ENCODE peak calls at places on chromosomes 1 and 21, in four cellular contexts. G is neuronal stem cell, N is H1, B is mesenchymal stem cell. T is an unnamed sample.

GRCh38 chr1:156486421-156487344 is 13.9 kb downstream of the MEF2D start:
- DNase-seq in B (no peak), N (no peak), G (no peak), T (no peak)

GRCh38 chr21:44392916-44393315 is 39.5 kb downstream of the TRPM2 start:
- DNase-seq in G (no peak), N (no peak), B (no peak), T (no peak)

GRCh38 chr1:210722410-210723081 is 393.8 kb downstream of the HHAT start:
- DNase-seq in N (no peak), G (no peak), B (no peak), T (no peak)

GRCh38 chr1:187892640-187893039 is 1063.9 kb downstream of the PLA2G4A start:
- DNase-seq in N (no peak), G (no peak), B (no peak), T (no peak)

GRCh38 chr1:36342426-36343185 is 19.2 kb upstream of the EVA1B start:
- DNase-seq in N (no peak), B (peak; percentile 67), G (no peak), T (peak; percentile 95)

GRCh38 chr1:175877939-175878730 is 134.7 kb upstream of the TNR start:
- DNase-seq in N (no peak), B (no peak), G (no peak), T (no peak)

GRCh38 chr1:41647202-41648135 is 163.0 kb upstream of the EDN2 start:
- DNase-seq in B (no peak), G (no peak), N (no peak), T (no peak)

GRCh38 chr1:41038110-41038509 is 16.6 kb upstream of the SLFNL1 start:
- DNase-seq in N (no peak), G (no peak), B (no peak), T (no peak)

GRCh38 chr1:70438529-70438928 is 27.5 kb downstream of the CTH start:
- DNase-seq in B (peak; percentile 16), G (no peak), N (no peak), T (peak; percentile 31)

GRCh38 chr1:61087574-61087973 is 5.2 kb downstream of the NFIA start:
- DNase-seq in G (no peak), N (no peak), B (no peak), T (no peak)

GRCh38 chr1:166948856-166949350 is 26.4 kb downstream of the ILDR2 start:
- DNase-seq in B (no peak), G (no peak), N (no peak), T (no peak)

GRCh38 chr1:15430787-15431570 is 7.3 kb upstream of the CTRC start:
- DNase-seq in N (peak; percentile 69), B (peak; percentile 61), G (peak; percentile 70), T (peak; percentile 57)

GRCh38 chr1:208374391-208374941 is 130.3 kb upstream of the PLXNA2 start:
- DNase-seq in G (no peak), B (peak; percentile 38), N (no peak), T (peak; percentile 70)

GRCh38 chr1:10625554-10625953 is 150.8 kb downstream of the PEX14 start:
- DNase-seq in N (no peak), G (no peak), B (no peak), T (no peak)

GRCh38 chr1:34928865-34929496 is 469 bp downstream of the DLGAP3 start:
- DNase-seq in G (no peak), N (no peak), B (no peak), T (no peak)

GRCh38 chr1:157963713-157964112 is 29.7 kb upstream of the KIRREL1 start:
- DNase-seq in N (peak; percentile 17), B (peak; percentile 69), G (peak; percentile 73), T (peak; percentile 24)

GRCh38 chr1:209434631-209435217 is 148.8 kb upstream of the CAMK1G start:
- DNase-seq in G (no peak), N (no peak), B (no peak), T (no peak)

GRCh38 chr21:27681841-27682240 is 715.0 kb upstream of the ADAMTS5 start:
- DNase-seq in N (no peak), G (no peak), B (peak; percentile 19), T (no peak)

GRCh38 chr21:38997051-38997450 is 186.2 kb downstream of the PSMG1 start:
- DNase-seq in G (no peak), N (no peak), B (no peak), T (no peak)

GRCh38 chr1:161159087-161159914 is at the start of gene USP21:
- DNase-seq in G (peak; percentile 92), B (peak; percentile 92), N (peak; percentile 77), T (peak; percentile 96)

GRCh38 chr1:161157867-161158266 is 1.4 kb upstream of the USP21 start:
- DNase-seq in N (no peak), B (no peak), G (no peak), T (no peak)

GRCh38 chr1:161158316-161159016 is 834 bp upstream of the USP21 start:
- DNase-seq in N (no peak), G (no peak), B (no peak), T (no peak)

DNA sequence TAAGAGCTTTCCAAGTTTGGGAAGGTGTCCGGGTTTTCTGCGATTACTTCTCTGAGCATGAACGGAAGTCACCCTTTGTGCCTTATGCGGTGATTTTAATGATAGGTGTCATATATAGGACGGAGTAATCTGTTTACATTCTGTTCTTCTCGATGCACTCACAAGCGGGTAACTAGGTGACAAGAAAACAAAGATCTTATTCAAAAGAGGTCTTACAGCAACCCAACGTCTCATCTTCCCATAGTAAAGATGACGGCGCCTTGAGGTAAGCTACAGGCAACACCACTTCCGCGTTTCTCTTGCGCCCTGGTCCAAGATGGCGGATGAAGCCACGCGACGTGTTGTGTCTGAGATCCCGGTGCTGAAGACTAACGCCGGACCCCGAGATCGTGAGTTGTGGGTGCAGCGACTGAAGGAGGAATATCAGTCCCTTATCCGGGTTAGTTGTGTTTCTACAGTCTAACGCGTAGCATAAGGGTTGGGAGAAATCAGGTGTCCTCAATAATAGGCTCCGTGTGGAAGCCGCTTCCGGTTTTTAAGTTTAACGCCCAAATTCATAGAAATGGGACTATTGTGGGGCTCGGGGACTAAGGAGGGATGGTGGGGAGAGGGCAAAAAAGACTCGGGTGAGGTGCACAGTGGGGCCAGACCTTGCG is at the start of gene UFC1:
- DNase-seq in B (peak; percentile 95), G (peak; percentile 73), N (no peak), T (peak; percentile 91)
- H2BK12ac ChIP-seq in B (no peak within 1 kb of the TSS), G (no peak within 1 kb of the TSS), N (peak within 1 kb of the TSS; percentile 98), T (peak within 1 kb of the TSS; percentile 59)

DNA sequence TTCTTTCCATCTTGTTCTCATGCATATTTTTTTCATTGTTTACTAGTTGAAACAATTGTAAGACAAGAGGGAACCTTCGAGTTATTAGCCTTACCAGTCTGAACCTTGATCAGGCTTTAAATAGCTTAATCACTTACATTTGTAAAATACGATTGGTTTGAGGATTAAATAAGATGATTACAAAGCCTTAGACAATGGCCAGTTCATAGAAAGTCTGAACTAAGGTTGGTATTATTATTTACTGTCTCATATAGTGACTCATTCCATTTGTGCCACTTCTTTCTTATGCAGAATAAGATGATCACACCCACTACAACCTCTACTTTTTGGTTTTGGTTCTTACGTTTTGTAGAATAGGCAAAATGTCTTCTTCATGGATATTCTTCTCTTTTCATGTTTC is 94.1 kb downstream of the RPE65 start:
- DNase-seq in N (no peak), B (no peak), G (no peak), T (no peak)
- H3K27ac ChIP-seq in N (no peak overlapping the region), B (no peak overlapping the region), G (no peak overlapping the region), T (no peak overlapping the region)

DNA sequence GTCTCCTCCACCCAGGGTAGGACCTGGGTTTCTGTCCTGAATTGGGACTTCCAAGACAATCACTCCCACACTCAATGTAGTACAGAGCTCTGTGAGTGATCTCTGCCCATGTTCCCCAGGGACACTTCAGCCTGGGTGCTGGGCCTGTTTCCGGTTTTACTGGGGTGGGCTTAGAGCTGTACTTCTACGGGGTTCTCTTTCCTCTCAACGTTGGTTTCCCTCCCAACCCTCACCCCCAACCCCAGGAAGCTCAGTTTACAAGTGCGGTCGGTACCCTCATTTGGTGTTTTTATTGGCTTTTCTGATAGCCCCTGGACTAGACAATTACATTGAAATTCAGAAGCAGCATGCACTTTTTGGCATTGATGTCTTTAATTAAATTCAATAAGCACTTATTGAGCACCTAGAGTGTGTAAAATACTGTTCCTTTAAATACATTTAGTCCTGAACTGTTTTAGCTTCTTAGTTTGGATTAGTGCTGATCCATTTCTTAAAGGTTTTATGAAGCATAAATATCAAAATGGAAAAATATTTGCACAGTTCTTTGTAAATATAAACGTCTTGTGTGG is 541 bp upstream of the XPR1 start:
- DNase-seq in B (no peak), G (no peak), N (no peak), T (no peak)
- H3K4me3 ChIP-seq in B (no peak overlapping the region), G (no peak overlapping the region), N (no peak overlapping the region), T (no peak overlapping the region)

DNA sequence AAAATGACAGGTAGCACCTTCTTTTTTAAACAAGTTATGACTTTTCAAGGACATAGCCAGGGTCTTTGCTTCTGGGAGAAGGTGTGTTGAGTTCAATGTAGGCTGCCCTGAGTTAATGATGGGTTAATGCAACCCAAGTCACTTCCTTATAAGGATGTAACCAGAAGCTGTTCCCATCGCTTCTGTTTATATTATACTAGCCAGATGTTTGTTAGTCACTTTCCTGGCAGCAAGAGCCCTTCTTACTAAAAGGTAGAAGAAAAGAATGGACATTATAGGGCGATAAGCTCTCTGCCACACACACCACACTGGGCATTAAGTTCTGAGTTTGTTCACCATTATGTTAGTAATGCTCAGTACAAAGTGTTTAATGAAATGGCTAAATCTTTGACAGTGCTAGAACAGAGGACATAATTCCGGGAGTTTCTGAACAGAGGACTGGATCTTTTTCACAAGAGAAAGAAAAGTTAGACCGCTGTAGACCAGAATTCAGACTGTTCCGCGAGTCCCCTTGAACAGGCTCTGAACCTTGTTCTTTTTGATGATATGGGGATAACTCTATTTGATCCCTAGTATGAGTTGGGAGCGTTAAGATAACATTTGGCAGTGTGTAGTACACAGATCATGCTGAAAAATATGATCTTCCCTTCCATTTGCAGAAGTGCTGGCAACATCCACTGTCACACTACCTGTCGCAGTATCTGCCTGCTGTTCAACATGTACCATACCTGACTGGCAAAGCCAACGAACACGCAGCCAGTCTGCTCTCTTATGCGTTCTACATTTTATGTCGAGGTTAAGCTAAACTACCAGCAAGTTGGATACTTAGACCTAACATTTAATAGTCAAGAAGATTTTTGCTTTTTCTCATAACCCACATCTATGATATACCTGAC is 41.0 kb downstream of the DEGS1 start:
- DNase-seq in N (no peak), G (no peak), B (peak; percentile 91), T (no peak)
- H2BK12ac ChIP-seq in N (no peak overlapping the region), G (no peak overlapping the region), B (peak overlapping the region; percentile 94), T (peak overlapping the region; percentile 61)

DNA sequence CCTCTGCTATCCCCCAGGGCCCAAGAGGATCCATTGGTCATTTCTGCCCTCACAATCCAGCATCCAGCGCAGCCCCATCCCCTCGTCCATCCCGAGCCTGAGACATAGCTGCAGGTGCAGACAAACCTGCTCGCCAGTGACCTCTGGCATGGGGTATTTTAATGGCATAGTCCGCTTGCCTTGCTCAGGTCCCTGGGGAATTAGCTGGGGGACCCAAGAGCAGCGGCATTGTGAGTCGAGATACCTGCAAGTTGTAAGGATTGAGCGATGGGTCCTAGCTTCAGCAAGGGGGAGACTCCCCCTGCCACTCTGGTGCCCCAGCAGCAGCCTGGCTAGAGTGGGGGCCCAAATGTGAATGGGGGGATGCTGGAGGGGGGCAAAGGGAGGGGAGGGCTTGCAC is 118.7 kb downstream of the RNF220 start:
- DNase-seq in N (no peak), G (no peak), B (no peak), T (no peak)
- H3K27ac ChIP-seq in N (peak overlapping the region; percentile 32), G (no peak overlapping the region), B (no peak overlapping the region), T (no peak overlapping the region)

GRCh38 chr1:6969106-6969505 is 183.9 kb downstream of the CAMTA1 start:
- DNase-seq in N (no peak), G (no peak), B (no peak), T (no peak)
- H3K4me3 ChIP-seq in N (no peak overlapping the region), G (no peak overlapping the region), B (no peak overlapping the region), T (no peak overlapping the region)

GRCh38 chr1:238370600-238370999 is 479.9 kb upstream of the ZP4 start:
- DNase-seq in G (no peak), B (no peak), N (no peak), T (no peak)
- H2BK12ac ChIP-seq in G (no peak overlapping the region), B (no peak overlapping the region), N (no peak overlapping the region), T (no peak overlapping the region)

T was measured in trophoblast cell.